ENCODE peak calls at places on chromosomes 13 and 19, in eight cellular contexts. One of them, this sample, is unnamed.

GRCh38 chr19:15123900-15124299 is 16.7 kb downstream of the SYDE1 start:
- DNase-seq in GM23248: peak; percentile 40
- DNase-seq in mesendoderm: no peak
- DNase-seq in retinal pigment epithelial cell: peak; percentile 65
- DNase-seq in ovary: peak; percentile 48
- DNase-seq in AG09309: no peak
- DNase-seq in mucosa of descending colon: peak; percentile 61
- DNase-seq in pancreas: no peak
- DNase-seq in this sample: no peak

GRCh38 chr19:15264061-15264932 is 32.0 kb upstream of the EPHX3 start:
- DNase-seq in GM23248: peak; percentile 78
- DNase-seq in mesendoderm: peak; percentile 89
- DNase-seq in retinal pigment epithelial cell: no peak
- DNase-seq in ovary: peak; percentile 79
- DNase-seq in AG09309: no peak
- DNase-seq in mucosa of descending colon: peak; percentile 80
- DNase-seq in pancreas: peak; percentile 77
- DNase-seq in this sample: peak; percentile 80

GRCh38 chr13:44870456-44870929 is 118.8 kb downstream of the NUFIP1 start:
- DNase-seq in GM23248: no peak
- DNase-seq in mesendoderm: no peak
- DNase-seq in retinal pigment epithelial cell: no peak
- DNase-seq in ovary: no peak
- DNase-seq in AG09309: no peak
- DNase-seq in mucosa of descending colon: peak; percentile 70
- DNase-seq in pancreas: peak; percentile 91
- DNase-seq in this sample: no peak

GRCh38 chr13:113650731-113651148 is 7.3 kb downstream of the ATP4B start:
- DNase-seq in GM23248: no peak
- DNase-seq in mesendoderm: no peak
- DNase-seq in retinal pigment epithelial cell: no peak
- DNase-seq in ovary: peak; percentile 7
- DNase-seq in AG09309: no peak
- DNase-seq in mucosa of descending colon: peak; percentile 6
- DNase-seq in pancreas: no peak
- DNase-seq in this sample: no peak

GRCh38 chr19:4811328-4812131 is 20.0 kb downstream of the TICAM1 start:
- DNase-seq in GM23248: peak; percentile 67
- DNase-seq in mesendoderm: peak; percentile 72
- DNase-seq in retinal pigment epithelial cell: no peak
- DNase-seq in ovary: peak; percentile 86
- DNase-seq in AG09309: no peak
- DNase-seq in mucosa of descending colon: peak; percentile 92
- DNase-seq in pancreas: peak; percentile 75
- DNase-seq in this sample: peak; percentile 73

GRCh38 chr13:95083758-95084157 is 217.5 kb downstream of the ABCC4 start:
- DNase-seq in GM23248: peak; percentile 84
- DNase-seq in mesendoderm: no peak
- DNase-seq in retinal pigment epithelial cell: no peak
- DNase-seq in ovary: no peak
- DNase-seq in AG09309: peak; percentile 18
- DNase-seq in mucosa of descending colon: no peak
- DNase-seq in pancreas: no peak
- DNase-seq in this sample: peak; percentile 88

GRCh38 chr13:110089815-110090214 is 217.1 kb downstream of the COL4A1 start:
- DNase-seq in GM23248: peak; percentile 26
- DNase-seq in mesendoderm: no peak
- DNase-seq in retinal pigment epithelial cell: no peak
- DNase-seq in ovary: no peak
- DNase-seq in AG09309: no peak
- DNase-seq in mucosa of descending colon: no peak
- DNase-seq in pancreas: no peak
- DNase-seq in this sample: no peak

GRCh38 chr13:53105881-53106280 is 77.3 kb downstream of the OLFM4 start:
- DNase-seq in GM23248: no peak
- DNase-seq in mesendoderm: no peak
- DNase-seq in retinal pigment epithelial cell: no peak
- DNase-seq in ovary: no peak
- DNase-seq in AG09309: no peak
- DNase-seq in mucosa of descending colon: no peak
- DNase-seq in pancreas: no peak
- DNase-seq in this sample: no peak

GRCh38 chr19:18346091-18346490 is 5.7 kb downstream of the PGPEP1 start:
- DNase-seq in GM23248: no peak
- DNase-seq in mesendoderm: peak; percentile 94
- DNase-seq in retinal pigment epithelial cell: no peak
- DNase-seq in ovary: no peak
- DNase-seq in AG09309: no peak
- DNase-seq in mucosa of descending colon: peak; percentile 56
- DNase-seq in pancreas: no peak
- DNase-seq in this sample: no peak

GRCh38 chr19:7471696-7472620 is 16.9 kb downstream of the PEX11G start:
- DNase-seq in GM23248: no peak
- DNase-seq in mesendoderm: no peak
- DNase-seq in retinal pigment epithelial cell: no peak
- DNase-seq in ovary: no peak
- DNase-seq in AG09309: peak; percentile 7
- DNase-seq in mucosa of descending colon: no peak
- DNase-seq in pancreas: no peak
- DNase-seq in this sample: no peak

DNA sequence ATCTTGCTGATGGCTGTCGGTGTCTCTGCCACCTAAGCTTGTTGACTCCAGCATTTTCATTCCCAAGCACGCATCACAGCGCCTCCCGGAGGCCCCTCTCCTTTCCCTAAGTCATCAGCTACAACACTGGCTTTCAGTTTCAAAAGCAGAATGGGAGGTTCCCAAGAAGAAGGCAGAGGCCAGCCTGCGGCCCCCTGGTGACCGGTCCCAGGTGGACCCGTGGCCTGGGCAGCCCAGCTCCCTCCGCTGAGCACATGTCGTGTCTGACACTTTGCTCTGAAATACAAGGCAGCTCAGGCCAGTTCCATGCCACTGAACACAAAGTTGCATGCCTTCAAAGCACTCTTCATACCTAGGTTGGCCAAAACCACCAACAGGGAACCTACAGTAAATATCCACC is 8.5 kb downstream of the MLLT1 start:
- DNase-seq in GM23248: peak; percentile 67
- DNase-seq in mesendoderm: peak; percentile 60
- DNase-seq in retinal pigment epithelial cell: no peak
- DNase-seq in ovary: peak; percentile 59
- DNase-seq in AG09309: no peak
- DNase-seq in mucosa of descending colon: no peak
- DNase-seq in pancreas: no peak
- DNase-seq in this sample: peak; percentile 41
- H3K4me3 ChIP-seq in GM23248: peak overlapping the region; percentile 54
- H3K4me3 ChIP-seq in mesendoderm: no peak overlapping the region
- H3K4me3 ChIP-seq in retinal pigment epithelial cell: no peak overlapping the region
- H3K4me3 ChIP-seq in ovary: peak overlapping the region; percentile 25
- H3K4me3 ChIP-seq in AG09309: peak overlapping the region; percentile 4
- H3K4me3 ChIP-seq in mucosa of descending colon: no peak overlapping the region
- H3K4me3 ChIP-seq in pancreas: no peak overlapping the region
- H3K4me3 ChIP-seq in this sample: peak overlapping the region; percentile 27

GRCh38 chr19:3136684-3137055 is 837 bp downstream of the GNA15 start:
- DNase-seq in GM23248: no peak
- DNase-seq in mesendoderm: no peak
- DNase-seq in retinal pigment epithelial cell: no peak
- DNase-seq in ovary: no peak
- DNase-seq in AG09309: no peak
- DNase-seq in mucosa of descending colon: no peak
- DNase-seq in pancreas: no peak
- DNase-seq in this sample: no peak
- H3K4me3 ChIP-seq in GM23248: no peak overlapping the region
- H3K4me3 ChIP-seq in mesendoderm: no peak overlapping the region
- H3K4me3 ChIP-seq in retinal pigment epithelial cell: no peak overlapping the region
- H3K4me3 ChIP-seq in ovary: no peak overlapping the region
- H3K4me3 ChIP-seq in AG09309: no peak overlapping the region
- H3K4me3 ChIP-seq in mucosa of descending colon: no peak overlapping the region
- H3K4me3 ChIP-seq in pancreas: no peak overlapping the region
- H3K4me3 ChIP-seq in this sample: no peak overlapping the region

GRCh38 chr19:11240008-11240444 is 607 bp downstream of the ANGPTL8 start:
- DNase-seq in GM23248: no peak
- DNase-seq in mesendoderm: no peak
- DNase-seq in retinal pigment epithelial cell: no peak
- DNase-seq in ovary: no peak
- DNase-seq in AG09309: no peak
- DNase-seq in mucosa of descending colon: no peak
- DNase-seq in pancreas: no peak
- DNase-seq in this sample: no peak

GRCh38 chr19:11244846-11245589 is 5.6 kb downstream of the ANGPTL8 start:
- DNase-seq in GM23248: no peak
- DNase-seq in mesendoderm: no peak
- DNase-seq in retinal pigment epithelial cell: no peak
- DNase-seq in ovary: no peak
- DNase-seq in AG09309: no peak
- DNase-seq in mucosa of descending colon: no peak
- DNase-seq in pancreas: no peak
- DNase-seq in this sample: no peak

GRCh38 chr19:11239377-11240000 is at the start of gene ANGPTL8:
- DNase-seq in GM23248: no peak
- DNase-seq in mesendoderm: no peak
- DNase-seq in retinal pigment epithelial cell: no peak
- DNase-seq in ovary: no peak
- DNase-seq in AG09309: no peak
- DNase-seq in mucosa of descending colon: no peak
- DNase-seq in pancreas: no peak
- DNase-seq in this sample: no peak

GRCh38 chr19:11243798-11244169 is 4.4 kb downstream of the ANGPTL8 start:
- DNase-seq in GM23248: no peak
- DNase-seq in mesendoderm: no peak
- DNase-seq in retinal pigment epithelial cell: no peak
- DNase-seq in ovary: no peak
- DNase-seq in AG09309: no peak
- DNase-seq in mucosa of descending colon: no peak
- DNase-seq in pancreas: no peak
- DNase-seq in this sample: no peak

GRCh38 chr19:11242864-11243797 is 3.7 kb downstream of the ANGPTL8 start:
- DNase-seq in GM23248: peak; percentile 85
- DNase-seq in mesendoderm: peak; percentile 85
- DNase-seq in retinal pigment epithelial cell: peak; percentile 15
- DNase-seq in ovary: peak; percentile 97
- DNase-seq in AG09309: no peak
- DNase-seq in mucosa of descending colon: peak; percentile 94
- DNase-seq in pancreas: peak; percentile 91
- DNase-seq in this sample: peak; percentile 91
- H3K4me3 ChIP-seq in GM23248: no peak overlapping the region
- H3K4me3 ChIP-seq in mesendoderm: no peak overlapping the region
- H3K4me3 ChIP-seq in retinal pigment epithelial cell: peak overlapping the region; percentile 20
- H3K4me3 ChIP-seq in ovary: no peak overlapping the region
- H3K4me3 ChIP-seq in AG09309: no peak overlapping the region
- H3K4me3 ChIP-seq in mucosa of descending colon: no peak overlapping the region
- H3K4me3 ChIP-seq in pancreas: no peak overlapping the region
- H3K4me3 ChIP-seq in this sample: no peak overlapping the region

DNA sequence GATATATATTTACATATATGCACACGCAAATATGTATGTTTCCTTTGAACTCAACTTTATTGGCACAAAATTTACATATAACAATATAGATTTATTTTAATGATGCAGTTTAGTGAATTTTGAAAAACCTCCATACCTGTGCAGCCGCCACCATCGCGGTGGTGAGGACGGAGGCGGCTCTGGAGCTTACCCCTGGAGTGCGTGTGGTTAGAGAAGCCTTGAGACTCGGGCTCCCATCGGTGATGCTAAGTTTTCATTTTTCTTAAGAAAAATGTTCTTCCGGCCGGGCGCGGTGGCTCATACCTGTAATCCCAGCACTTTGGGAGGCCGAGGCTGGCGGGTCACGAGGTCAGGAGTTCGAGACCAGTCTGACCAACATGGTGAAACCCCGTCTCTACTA is 31.8 kb downstream of the GJA3 start:
- DNase-seq in GM23248: no peak
- DNase-seq in mesendoderm: no peak
- DNase-seq in retinal pigment epithelial cell: no peak
- DNase-seq in ovary: no peak
- DNase-seq in AG09309: no peak
- DNase-seq in mucosa of descending colon: no peak
- DNase-seq in pancreas: no peak
- DNase-seq in this sample: no peak
- H3K4me3 ChIP-seq in GM23248: no peak overlapping the region
- H3K4me3 ChIP-seq in mesendoderm: no peak overlapping the region
- H3K4me3 ChIP-seq in retinal pigment epithelial cell: no peak overlapping the region
- H3K4me3 ChIP-seq in ovary: no peak overlapping the region
- H3K4me3 ChIP-seq in AG09309: no peak overlapping the region
- H3K4me3 ChIP-seq in mucosa of descending colon: no peak overlapping the region
- H3K4me3 ChIP-seq in pancreas: peak overlapping the region; percentile 58
- H3K4me3 ChIP-seq in this sample: no peak overlapping the region

GRCh38 chr19:34366670-34367423 is 1.9 kb downstream of the GPI start:
- DNase-seq in GM23248: peak; percentile 73
- DNase-seq in mesendoderm: no peak
- DNase-seq in retinal pigment epithelial cell: no peak
- DNase-seq in ovary: no peak
- DNase-seq in AG09309: peak; percentile 57
- DNase-seq in mucosa of descending colon: no peak
- DNase-seq in pancreas: no peak
- DNase-seq in this sample: peak; percentile 59
- H3K4me3 ChIP-seq in GM23248: peak overlapping the region; percentile 96
- H3K4me3 ChIP-seq in mesendoderm: no peak overlapping the region
- H3K4me3 ChIP-seq in retinal pigment epithelial cell: peak overlapping the region; percentile 63
- H3K4me3 ChIP-seq in ovary: no peak overlapping the region
- H3K4me3 ChIP-seq in AG09309: peak overlapping the region; percentile 3
- H3K4me3 ChIP-seq in mucosa of descending colon: no peak overlapping the region
- H3K4me3 ChIP-seq in pancreas: no peak overlapping the region
- H3K4me3 ChIP-seq in this sample: peak overlapping the region; percentile 80

GRCh38 chr19:13104848-13105646 is 2.4 kb upstream of the LYL1 start:
- DNase-seq in GM23248: no peak
- DNase-seq in mesendoderm: no peak
- DNase-seq in retinal pigment epithelial cell: no peak
- DNase-seq in ovary: peak; percentile 36
- DNase-seq in AG09309: no peak
- DNase-seq in mucosa of descending colon: peak; percentile 47
- DNase-seq in pancreas: no peak
- DNase-seq in this sample: no peak
- H3K4me3 ChIP-seq in GM23248: no peak overlapping the region
- H3K4me3 ChIP-seq in mesendoderm: no peak overlapping the region
- H3K4me3 ChIP-seq in retinal pigment epithelial cell: no peak overlapping the region
- H3K4me3 ChIP-seq in ovary: no peak overlapping the region
- H3K4me3 ChIP-seq in AG09309: no peak overlapping the region
- H3K4me3 ChIP-seq in mucosa of descending colon: no peak overlapping the region
- H3K4me3 ChIP-seq in pancreas: no peak overlapping the region
- H3K4me3 ChIP-seq in this sample: no peak overlapping the region

This sample was measured in foreskin fibroblast.